ENCODE peak calls at places on chromosomes 1 and 21, in eight cellular contexts. F, V, E, Z, Q, G, S and C are unnamed samples.

GRCh38 chr1:171486048-171486519 is 754 bp downstream of the PRRC2C start:
- DNase-seq in F (no peak), V (peak; percentile 34), E (no peak), Z (peak; percentile 51), Q (no peak), G (peak; percentile 74), S (peak; percentile 76), C (peak; percentile 64)

GRCh38 chr1:94856004-94856403 is 35.8 kb downstream of the SLC44A3 start:
- DNase-seq in F (no peak), V (no peak), E (no peak), Z (no peak), Q (no peak), G (no peak), S (no peak), C (no peak)

GRCh38 chr1:212606734-212607205 is 1.8 kb upstream of the ATF3 start:
- DNase-seq in F (peak; percentile 21), V (peak; percentile 79), E (peak; percentile 81), Z (no peak), Q (peak; percentile 28), G (peak; percentile 58), S (no peak), C (no peak)

GRCh38 chr1:19799877-19800804 is at the start of gene TMCO4:
- DNase-seq in F (peak; percentile 23), V (peak; percentile 56), E (peak; percentile 59), Z (peak; percentile 45), Q (peak; percentile 57), G (peak; percentile 79), S (peak; percentile 72), C (peak; percentile 87)

GRCh38 chr1:44501022-44501910 is 96.2 kb downstream of the RNF220 start:
- DNase-seq in F (no peak), V (no peak), E (no peak), Z (no peak), Q (peak; percentile 73), G (no peak), S (no peak), C (no peak)

GRCh38 chr1:245475116-245475515 is 320.3 kb downstream of the KIF26B start:
- DNase-seq in F (no peak), V (no peak), E (no peak), Z (no peak), Q (no peak), G (no peak), S (peak; percentile 32), C (no peak)

GRCh38 chr1:108897865-108898720 is 21.3 kb downstream of the GPSM2 start:
- DNase-seq in F (no peak), V (no peak), E (no peak), Z (peak; percentile 56), Q (peak; percentile 57), G (no peak), S (peak; percentile 76), C (peak; percentile 44)

GRCh38 chr1:7594714-7595295 is 176.3 kb upstream of the VAMP3 start:
- DNase-seq in F (no peak), V (no peak), E (peak; percentile 8), Z (no peak), Q (no peak), G (no peak), S (no peak), C (no peak)

GRCh38 chr1:170402451-170403311 is 129.3 kb upstream of the GORAB start:
- DNase-seq in F (no peak), V (no peak), E (no peak), Z (no peak), Q (no peak), G (no peak), S (no peak), C (no peak)

GRCh38 chr1:36911631-36912364 is 122.5 kb downstream of the GRIK3 start:
- DNase-seq in F (no peak), V (peak; percentile 17), E (no peak), Z (no peak), Q (no peak), G (peak; percentile 9), S (no peak), C (no peak)

GRCh38 chr1:41713557-41714327 is 205.0 kb downstream of the HIVEP3 start:
- DNase-seq in F (no peak), V (no peak), E (no peak), Z (no peak), Q (no peak), G (no peak), S (peak; percentile 39), C (peak; percentile 89)

GRCh38 chr1:63323866-63324778 is 1.8 kb downstream of the FOXD3 start:
- DNase-seq in F (no peak), V (no peak), E (no peak), Z (no peak), Q (peak; percentile 81), G (no peak), S (no peak), C (no peak)

GRCh38 chr1:78649628-78650027 is at the start of gene IFI44:
- DNase-seq in F (peak; percentile 86), V (peak; percentile 83), E (peak; percentile 75), Z (no peak), Q (no peak), G (peak; percentile 78), S (peak; percentile 91), C (peak; percentile 82)

GRCh38 chr1:33974147-33974546 is 110.3 kb downstream of the HMGB4 start:
- DNase-seq in F (no peak), V (no peak), E (no peak), Z (no peak), Q (no peak), G (no peak), S (no peak), C (no peak)

GRCh38 chr1:62333431-62333830 is 14.2 kb upstream of the KANK4 start:
- DNase-seq in F (no peak), V (no peak), E (no peak), Z (no peak), Q (no peak), G (no peak), S (no peak), C (peak; percentile 86)

GRCh38 chr1:47693115-47693514 is 255.3 kb downstream of the FOXD2 start:
- DNase-seq in F (no peak), V (peak; percentile 1), E (no peak), Z (no peak), Q (peak; percentile 52), G (peak; percentile 5), S (no peak), C (no peak)

GRCh38 chr21:35573472-35574389 is 486.6 kb downstream of the SETD4 start:
- DNase-seq in F (no peak), V (no peak), E (no peak), Z (no peak), Q (no peak), G (no peak), S (peak; percentile 66), C (no peak)

DNA sequence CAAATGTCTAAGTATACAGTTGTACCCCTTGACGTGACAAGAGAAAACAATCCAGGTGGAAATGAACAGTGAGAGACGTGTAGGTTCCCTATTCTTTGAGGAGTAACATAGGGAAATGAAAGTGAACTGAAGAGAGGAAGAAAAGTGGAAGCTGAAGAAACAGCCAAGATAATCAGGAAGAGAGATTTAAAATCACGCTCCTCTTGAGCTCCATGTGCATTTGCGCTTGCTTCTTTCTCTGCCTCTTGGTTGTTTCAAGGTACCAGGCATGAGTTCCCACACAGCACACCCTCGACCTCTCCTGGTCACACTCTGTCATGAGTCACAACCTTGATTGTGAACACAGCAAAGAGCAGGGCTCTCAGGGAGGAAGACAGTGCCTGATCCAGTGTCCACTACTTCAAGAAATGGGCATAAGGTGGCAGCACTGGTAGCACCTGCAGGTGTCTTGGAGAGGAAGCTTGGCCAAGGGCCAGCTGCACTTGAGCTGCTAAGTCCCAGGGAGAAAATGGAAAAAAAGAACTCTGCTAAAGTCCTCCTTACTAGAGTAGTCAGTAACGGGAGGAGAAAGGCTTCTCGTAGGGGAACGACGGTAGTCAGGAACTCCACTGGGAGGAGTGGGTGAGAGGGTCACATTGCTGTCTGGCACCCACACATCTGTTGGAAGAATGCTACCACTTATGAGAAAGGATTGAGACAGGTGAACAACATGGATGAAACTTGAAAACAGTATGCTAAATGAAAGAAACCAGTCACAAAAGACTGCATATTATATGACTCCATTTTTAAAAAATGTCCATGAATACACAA is 18.3 kb upstream of the ARID1A start:
- DNase-seq in F (peak; percentile 67), V (peak; percentile 89), E (peak; percentile 91), Z (peak; percentile 77), Q (peak; percentile 59), G (peak; percentile 71), S (peak; percentile 77), C (peak; percentile 52)
- H3K27ac ChIP-seq in F (no peak overlapping the region), V (peak overlapping the region; percentile 41), E (no peak overlapping the region), Z (no peak overlapping the region), Q (no peak overlapping the region), G (no peak overlapping the region), S (peak overlapping the region; percentile 15), C (no peak overlapping the region)

GRCh38 chr1:154465621-154466020 is 36.4 kb upstream of the TDRD10 start:
- DNase-seq in F (no peak), V (no peak), E (peak; percentile 27), Z (no peak), Q (no peak), G (no peak), S (no peak), C (no peak)

GRCh38 chr1:154466136-154466665 is 35.8 kb upstream of the TDRD10 start:
- DNase-seq in F (no peak), V (no peak), E (peak; percentile 22), Z (no peak), Q (no peak), G (no peak), S (no peak), C (no peak)

GRCh38 chr1:154468480-154469240 is 33.4 kb upstream of the TDRD10 start:
- DNase-seq in F (no peak), V (no peak), E (peak; percentile 9), Z (no peak), Q (no peak), G (no peak), S (no peak), C (no peak)

GRCh38 chr1:154467768-154468102 is 34.3 kb upstream of the TDRD10 start:
- DNase-seq in F (no peak), V (no peak), E (no peak), Z (no peak), Q (no peak), G (no peak), S (no peak), C (no peak)

GRCh38 chr1:154466879-154467767 is 34.9 kb upstream of the TDRD10 start:
- DNase-seq in F (no peak), V (no peak), E (peak; percentile 36), Z (peak; percentile 59), Q (no peak), G (no peak), S (no peak), C (no peak)
- H3K4me1 ChIP-seq in F (peaks cover 8% of the 10 kb centered on the region), V (no peaks in the 10 kb centered on the region), E (peaks cover 6% of the 10 kb centered on the region), Z (peaks cover 18% of the 10 kb centered on the region), Q (peaks cover 6% of the 10 kb centered on the region), G (peaks cover 37% of the 10 kb centered on the region), S (peaks cover 8% of the 10 kb centered on the region), C (peaks cover 44% of the 10 kb centered on the region)

GRCh38 chr1:178802873-178803272 is 68.0 kb downstream of the ANGPTL1 start:
- DNase-seq in F (no peak), V (no peak), E (no peak), Z (no peak), Q (no peak), G (no peak), S (no peak), C (no peak)
- H3K27ac ChIP-seq in F (no peak overlapping the region), V (no peak overlapping the region), E (no peak overlapping the region), Z (no peak overlapping the region), Q (no peak overlapping the region), G (no peak overlapping the region), S (no peak overlapping the region), C (no peak overlapping the region)

DNA sequence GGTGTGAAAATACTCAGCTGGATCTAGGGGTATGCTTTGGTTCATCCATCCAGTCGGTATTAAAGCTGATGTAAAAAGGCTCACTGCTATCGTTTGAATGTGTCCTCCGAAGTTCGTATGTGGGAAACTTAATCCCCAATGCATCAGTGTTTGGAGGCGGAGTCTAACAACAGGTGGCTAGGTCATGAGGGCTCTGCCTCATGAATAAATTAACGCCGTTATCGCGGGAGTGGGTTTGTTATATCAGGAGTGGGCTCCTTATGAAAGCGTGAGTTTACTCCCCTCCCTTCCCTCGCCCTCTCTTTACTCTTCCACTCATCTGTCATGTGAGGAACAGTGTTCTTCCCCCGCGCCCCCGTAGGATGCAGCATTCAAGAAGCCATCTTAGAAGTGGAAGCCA is 48.9 kb upstream of the ZNF281 start:
- DNase-seq in F (no peak), V (no peak), E (no peak), Z (no peak), Q (no peak), G (no peak), S (no peak), C (no peak)
- H3K4me1 ChIP-seq in F (no peaks in the 10 kb centered on the region), V (no peaks in the 10 kb centered on the region), E (no peaks in the 10 kb centered on the region), Z (no peaks in the 10 kb centered on the region), Q (no peaks in the 10 kb centered on the region), G (no peaks in the 10 kb centered on the region), S (no peaks in the 10 kb centered on the region), C (no peaks in the 10 kb centered on the region)